ENCODE peak calls at places on chromosomes 2 and 18, in ten cellular contexts. D is activated CD4-positive, alpha-beta T cell treated with anti-CD3 and anti-CD28 coated beads, Interleukin-2, amount 10 ng/mL, durations not matched to agents 7 days and 5 days; H is skeletal muscle cell; V is left colon; I is activated CD4-positive, alpha-beta memory T cell treated with anti-CD3 and anti-CD28 coated beads, Interleukin-2, amount 10 ng/mL, durations not matched to agents 7 days and 5 days; Q is amniotic stem cell; X is stimulated activated CD4-positive, alpha-beta T cell treated with anti-CD3 and anti-CD28 coated beads, Interleukin-1b, Interleukin-23, amount 100 ng/mL, for 1 hour; B is A549; J is AG08396; O is PC-9. L is an unnamed sample.

GRCh38 chr2:126953483-126953882 is 54.8 kb downstream of the TEX51 start:
- DNase-seq in D (no peak), H (no peak), V (no peak), I (no peak), Q (no peak), X (no peak), B (no peak), J (no peak), O (no peak), L (no peak)

GRCh38 chr18:64132871-64133270 is 16.0 kb downstream of the LINC00305 start:
- DNase-seq in D (no peak), H (no peak), V (no peak), I (no peak), Q (no peak), X (no peak), B (no peak), J (no peak), O (no peak), L (no peak)

GRCh38 chr2:98717625-98718024 is 13.3 kb downstream of the MGAT4A start:
- DNase-seq in D (no peak), H (no peak), V (no peak), I (no peak), Q (no peak), X (no peak), B (no peak), J (no peak), O (no peak), L (no peak)

GRCh38 chr2:237315170-237315880 is 98.6 kb downstream of the COL6A3 start:
- DNase-seq in D (no peak), H (peak), V (peak), I (no peak), Q (peak), X (no peak), B (no peak), J (peak), O (no peak), L (peak)

GRCh38 chr2:48792030-48792429 is 36.5 kb upstream of the LHCGR start:
- DNase-seq in D (no peak), H (no peak), V (no peak), I (no peak), Q (no peak), X (no peak), B (no peak), J (no peak), O (no peak), L (no peak)

GRCh38 chr2:96844405-96844808 is 586 bp upstream of the ANKRD23 start:
- DNase-seq in D (no peak), H (no peak), V (no peak), I (no peak), Q (no peak), X (no peak), B (no peak), J (no peak), O (no peak), L (no peak)

GRCh38 chr18:55861266-55861665 is 273.3 kb upstream of the TCF4 start:
- DNase-seq in D (no peak), H (no peak), V (no peak), I (no peak), Q (no peak), X (no peak), B (peak), J (peak), O (no peak), L (peak)

GRCh38 chr2:96554293-96555145 is 18.0 kb downstream of the ARID5A start:
- DNase-seq in D (peak), H (no peak), V (peak), I (peak), Q (no peak), X (peak), B (peak), J (peak), O (peak), L (peak)

GRCh38 chr18:47964086-47964485 is 33.6 kb upstream of the SMAD2 start:
- DNase-seq in D (no peak), H (no peak), V (no peak), I (no peak), Q (no peak), X (no peak), B (no peak), J (no peak), O (no peak), L (no peak)

GRCh38 chr2:159249955-159250723 is 36.4 kb downstream of the WDSUB1 start:
- DNase-seq in D (no peak), H (no peak), V (peak), I (no peak), Q (no peak), X (no peak), B (peak), J (peak), O (peak), L (peak)